ENCODE peak calls at places on chromosomes 11 and 22, in seven cellular contexts. V, W, E, R, Z, Y and K are unnamed samples.

GRCh38 chr11:91871791-91872190 is 352.8 kb upstream of the FAT3 start:
- DNase-seq in V (no peak), W (no peak), E (no peak), R (no peak), Z (no peak), Y (no peak), K (no peak)

GRCh38 chr11:33682446-33682845 is 18.2 kb downstream of the C11orf91 start:
- DNase-seq in V (no peak), W (no peak), E (no peak), R (no peak), Z (no peak), Y (no peak), K (peak)

GRCh38 chr11:60995798-60996197 is 24.3 kb downstream of the CD6 start:
- DNase-seq in V (no peak), W (no peak), E (no peak), R (no peak), Z (no peak), Y (no peak), K (no peak)

GRCh38 chr11:88297320-88298263 is 39.9 kb downstream of the CTSC start:
- DNase-seq in V (no peak), W (no peak), E (no peak), R (peak), Z (peak), Y (no peak), K (no peak)

GRCh38 chr22:50173221-50173982 is 2.9 kb downstream of the PANX2 start:
- DNase-seq in V (no peak), W (no peak), E (no peak), R (no peak), Z (no peak), Y (no peak), K (no peak)

GRCh38 chr22:21832291-21833290 is 34.9 kb downstream of the MAPK1 start:
- DNase-seq in V (no peak), W (peak), E (no peak), R (no peak), Z (no peak), Y (no peak), K (no peak)

GRCh38 chr11:74388678-74389327 is 9.4 kb downstream of the PGM2L1 start:
- DNase-seq in V (peak), W (peak), E (no peak), R (peak), Z (peak), Y (peak), K (peak)

GRCh38 chr11:64208796-64209562 is 2.5 kb downstream of the FERMT3 start:
- DNase-seq in V (no peak), W (no peak), E (no peak), R (peak), Z (no peak), Y (no peak), K (no peak)

GRCh38 chr11:48047616-48048015 is 67.3 kb downstream of the PTPRJ start:
- DNase-seq in V (no peak), W (no peak), E (no peak), R (no peak), Z (no peak), Y (no peak), K (no peak)

GRCh38 chr11:69358398-69359080 is 64.6 kb downstream of the MYEOV start:
- DNase-seq in V (peak), W (no peak), E (no peak), R (no peak), Z (no peak), Y (no peak), K (no peak)

GRCh38 chr22:26585104-26585790 is 4.7 kb downstream of the TPST2 start:
- DNase-seq in V (no peak), W (no peak), E (no peak), R (peak), Z (no peak), Y (no peak), K (no peak)

GRCh38 chr22:49323751-49324415 is 503.8 kb downstream of the BRD1 start:
- DNase-seq in V (peak), W (no peak), E (no peak), R (no peak), Z (no peak), Y (no peak), K (no peak)

GRCh38 chr11:118607401-118608267 is at the start of gene PHLDB1:
- DNase-seq in V (peak), W (peak), E (no peak), R (peak), Z (peak), Y (no peak), K (peak)

GRCh38 chr11:118609380-118610219 is 2.2 kb downstream of the PHLDB1 start:
- DNase-seq in V (peak), W (no peak), E (no peak), R (no peak), Z (no peak), Y (no peak), K (no peak)

GRCh38 chr11:118610220-118610772 is 2.9 kb downstream of the PHLDB1 start:
- DNase-seq in V (peak), W (no peak), E (no peak), R (no peak), Z (no peak), Y (no peak), K (no peak)

GRCh38 chr11:118606844-118607228 is 579 bp upstream of the PHLDB1 start:
- DNase-seq in V (no peak), W (no peak), E (no peak), R (no peak), Z (no peak), Y (no peak), K (no peak)

GRCh38 chr11:118608268-118609214 is 1.1 kb downstream of the PHLDB1 start:
- DNase-seq in V (peak), W (peak), E (no peak), R (peak), Z (no peak), Y (no peak), K (peak)
- TF ChIP-seq JUND in V (no peak), W (peak), E (no peak), R (no peak), Z (no peak), Y (no peak), K (no peak)

GRCh38 chr11:117856892-117857291 is 19.6 kb downstream of the FXYD6 start:
- DNase-seq in V (no peak), W (no peak), E (no peak), R (no peak), Z (no peak), Y (no peak), K (no peak)
- TF ChIP-seq JUND in V (no peak), W (no peak), E (no peak), R (no peak), Z (no peak), Y (no peak), K (no peak)

GRCh38 chr11:75481602-75482309 is 44.0 kb downstream of the GDPD5 start:
- DNase-seq in V (no peak), W (peak), E (no peak), R (no peak), Z (no peak), Y (no peak), K (no peak)

GRCh38 chr11:75487366-75487765 is 38.4 kb downstream of the GDPD5 start:
- DNase-seq in V (no peak), W (no peak), E (no peak), R (no peak), Z (no peak), Y (no peak), K (no peak)

GRCh38 chr11:75482931-75483469 is 42.7 kb downstream of the GDPD5 start:
- DNase-seq in V (no peak), W (no peak), E (no peak), R (no peak), Z (peak), Y (no peak), K (no peak)

GRCh38 chr11:75482310-75482606 is 43.5 kb downstream of the GDPD5 start:
- DNase-seq in V (no peak), W (no peak), E (no peak), R (no peak), Z (no peak), Y (no peak), K (no peak)

GRCh38 chr11:75485742-75486141 is 40.0 kb downstream of the GDPD5 start:
- DNase-seq in V (no peak), W (no peak), E (no peak), R (no peak), Z (no peak), Y (no peak), K (no peak)
- TF ChIP-seq JUND in V (no peak), W (no peak), E (no peak), R (no peak), Z (no peak), Y (no peak), K (no peak)

GRCh38 chr22:37208401-37209139 is 3.7 kb downstream of the SSTR3 start:
- DNase-seq in V (no peak), W (no peak), E (no peak), R (peak), Z (no peak), Y (no peak), K (no peak)
- TF ChIP-seq JUND in V (no peak), W (no peak), E (no peak), R (no peak), Z (no peak), Y (no peak), K (no peak)

GRCh38 chr22:30485362-30485988 is 13.7 kb upstream of the SEC14L3 start:
- DNase-seq in V (peak), W (peak), E (peak), R (peak), Z (peak), Y (peak), K (peak)
- TF ChIP-seq JUND in V (no peak), W (peak), E (no peak), R (no peak), Z (no peak), Y (no peak), K (no peak)

GRCh38 chr22:24028533-24028932 is 17.4 kb downstream of the CABIN1 start:
- DNase-seq in V (no peak), W (no peak), E (no peak), R (no peak), Z (no peak), Y (no peak), K (no peak)

GRCh38 chr22:24026733-24027132 is 15.6 kb downstream of the CABIN1 start:
- DNase-seq in V (no peak), W (no peak), E (no peak), R (peak), Z (no peak), Y (no peak), K (no peak)

GRCh38 chr22:24027991-24028390 is 16.9 kb downstream of the CABIN1 start:
- DNase-seq in V (no peak), W (no peak), E (no peak), R (no peak), Z (no peak), Y (no peak), K (no peak)

GRCh38 chr22:24026056-24026455 is 15.0 kb downstream of the CABIN1 start:
- DNase-seq in V (no peak), W (no peak), E (no peak), R (no peak), Z (no peak), Y (no peak), K (no peak)

GRCh38 chr22:24027389-24027980 is 16.4 kb downstream of the CABIN1 start:
- DNase-seq in V (no peak), W (no peak), E (no peak), R (no peak), Z (no peak), Y (no peak), K (no peak)
- TF ChIP-seq JUND in V (no peak), W (no peak), E (no peak), R (no peak), Z (no peak), Y (no peak), K (no peak)

GRCh38 chr22:35308480-35308945 is 8.8 kb downstream of the TOM1 start:
- DNase-seq in V (no peak), W (no peak), E (no peak), R (no peak), Z (no peak), Y (peak), K (no peak)
- TF ChIP-seq JUND in V (no peak), W (no peak), E (no peak), R (no peak), Z (no peak), Y (no peak), K (no peak)

DNA sequence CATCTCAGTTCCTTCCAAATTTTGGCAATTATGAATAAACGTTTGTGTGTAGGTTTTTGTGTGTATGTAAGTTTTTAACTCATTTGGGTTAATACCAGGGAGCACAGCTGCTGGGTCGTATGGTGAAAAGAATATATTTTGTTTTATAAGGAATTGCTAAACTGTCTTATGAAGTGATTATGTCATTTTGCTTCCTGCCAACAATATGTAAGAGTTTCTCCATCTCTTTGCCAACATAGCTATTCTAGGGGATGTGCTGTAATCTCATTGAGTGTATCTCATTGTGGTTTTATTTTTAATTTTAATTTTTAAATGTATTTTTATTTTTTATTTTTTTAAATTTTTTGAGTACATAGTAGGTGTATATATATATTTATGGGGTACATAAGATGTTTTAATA is 27.3 kb downstream of the BCL2L13 start:
- DNase-seq in V (no peak), W (no peak), E (no peak), R (no peak), Z (no peak), Y (no peak), K (no peak)
- TF ChIP-seq JUND in V (no peak), W (no peak), E (no peak), R (no peak), Z (no peak), Y (no peak), K (no peak)

GRCh38 chr11:10640308-10640707 is 53.2 kb downstream of the IRAG1 start:
- DNase-seq in V (no peak), W (no peak), E (no peak), R (no peak), Z (no peak), Y (no peak), K (no peak)
- TF ChIP-seq JUND in V (no peak), W (no peak), E (no peak), R (no peak), Z (no peak), Y (no peak), K (no peak)

GRCh38 chr11:109939176-109939810 is 153.9 kb upstream of the ZC3H12C start:
- DNase-seq in V (no peak), W (peak), E (peak), R (peak), Z (peak), Y (no peak), K (peak)
- TF ChIP-seq JUND in V (no peak), W (peak), E (no peak), R (no peak), Z (no peak), Y (no peak), K (no peak)